ENCODE peak calls at places on chromosomes 4 and X, in five cellular contexts. Y is WERI-Rb-1, K is right atrium auricular region, O is astrocyte, B is fibroblast of lung. Q is an unnamed sample.

GRCh38 chrX:110675866-110676265 is 119.8 kb downstream of the CHRDL1 start:
- DNase-seq in O (no peak), Y (no peak), B (no peak), K (no peak), Q (no peak)

GRCh38 chr4:130335417-130336194 is 1239.7 kb downstream of the C4orf33 start:
- DNase-seq in K (no peak), O (no peak), B (no peak), Y (no peak), Q (no peak)

GRCh38 chr4:142567620-142568451 is 278.3 kb downstream of the INPP4B start:
- DNase-seq in O (peak), Y (no peak), B (peak), K (no peak), Q (peak)

GRCh38 chr4:150573534-150573933 is 8.4 kb upstream of the MAB21L2 start:
- DNase-seq in B (peak), O (peak), Y (no peak), K (no peak), Q (no peak)

GRCh38 chr4:147843162-147843561 is 111.3 kb downstream of the ARHGAP10 start:
- DNase-seq in K (no peak), B (no peak), Y (peak), O (no peak), Q (peak)

GRCh38 chr4:52951016-52951415 is 88.9 kb downstream of the RASL11B start:
- DNase-seq in O (no peak), K (no peak), B (no peak), Y (no peak), Q (no peak)

GRCh38 chr4:107600993-107601392 is 119.0 kb downstream of the PAPSS1 start:
- DNase-seq in K (no peak), O (peak), Y (no peak), B (no peak), Q (no peak)

GRCh38 chr4:4332529-4332928 is 42.5 kb downstream of the ZBTB49 start:
- DNase-seq in K (no peak), B (no peak), O (no peak), Y (no peak), Q (peak)

GRCh38 chr4:44446801-44447562 is 1.6 kb downstream of the KCTD8 start:
- DNase-seq in B (no peak), Y (peak), K (no peak), O (no peak), Q (no peak)

GRCh38 chr4:185311113-185311888 is 84.4 kb downstream of the LRP2BP start:
- DNase-seq in Y (no peak), O (no peak), K (no peak), B (no peak), Q (peak)

GRCh38 chr4:1797298-1797860 is 4.3 kb downstream of the FGFR3 start:
- DNase-seq in Y (no peak), B (no peak), K (no peak), O (no peak), Q (no peak)

GRCh38 chr4:88728146-88728545 is 30.5 kb upstream of the NAP1L5 start:
- DNase-seq in B (no peak), O (no peak), K (peak), Y (no peak), Q (no peak)

GRCh38 chr4:12729384-12729783 is 754.8 kb downstream of the RAB28 start:
- DNase-seq in B (peak), O (peak), K (no peak), Y (no peak), Q (peak)

GRCh38 chrX:119399772-119400101 is 601 bp downstream of the SLC25A43 start:
- DNase-seq in B (peak), K (no peak), O (peak), Y (no peak), Q (no peak)

GRCh38 chr4:163755013-163755412 is 260.5 kb downstream of the TMA16 start:
- DNase-seq in B (peak), K (no peak), Y (peak), O (peak), Q (peak)

GRCh38 chr4:158411180-158411721 is 110.4 kb upstream of the RXFP1 start:
- DNase-seq in B (no peak), Y (no peak), O (no peak), K (no peak), Q (no peak)

GRCh38 chr4:80362578-80363181 is 27.1 kb downstream of the CFAP299 start:
- DNase-seq in K (no peak), O (peak), B (peak), Y (peak), Q (peak)

GRCh38 chrX:49291615-49292337 is 11.7 kb upstream of the GAGE10 start:
- DNase-seq in K (no peak), Y (peak), B (peak), O (peak), Q (peak)

GRCh38 chr4:112282860-112283667 is 2.6 kb downstream of the TIFA start:
- DNase-seq in B (no peak), O (no peak), Y (no peak), K (no peak), Q (no peak)

GRCh38 chr4:112280657-112281056 is 5.0 kb downstream of the TIFA start:
- DNase-seq in O (no peak), B (no peak), K (no peak), Y (no peak), Q (no peak)

GRCh38 chr4:112284662-112285411 is 867 bp downstream of the TIFA start:
- DNase-seq in B (peak), Y (peak), K (no peak), O (peak), Q (peak)

GRCh38 chr4:112287258-112287873 is 1.7 kb upstream of the TIFA start:
- DNase-seq in K (no peak), B (no peak), O (no peak), Y (no peak), Q (peak)

GRCh38 chr4:112284166-112284565 is 1.5 kb downstream of the TIFA start:
- DNase-seq in Y (peak), K (no peak), B (peak), O (no peak), Q (peak)
- H3K4me3 ChIP-seq in Y (peak), K (peak), B (peak), O (peak), Q (peak)

GRCh38 chrX:69093960-69094935 is 71.0 kb downstream of the PJA1 start:
- DNase-seq in B (peak), O (peak), K (no peak), Y (peak), Q (peak)
- TF ChIP-seq CTCF in B (peak), O (peak), K (peak), Y (peak), Q (peak)

GRCh38 chr4:84848432-84848831 is 118.1 kb downstream of the WDFY3 start:
- DNase-seq in O (no peak), B (no peak), K (no peak), Y (no peak), Q (no peak)
- H3K4me3 ChIP-seq in O (no peak), B (no peak), K (no peak), Y (no peak), Q (no peak)

DNA sequence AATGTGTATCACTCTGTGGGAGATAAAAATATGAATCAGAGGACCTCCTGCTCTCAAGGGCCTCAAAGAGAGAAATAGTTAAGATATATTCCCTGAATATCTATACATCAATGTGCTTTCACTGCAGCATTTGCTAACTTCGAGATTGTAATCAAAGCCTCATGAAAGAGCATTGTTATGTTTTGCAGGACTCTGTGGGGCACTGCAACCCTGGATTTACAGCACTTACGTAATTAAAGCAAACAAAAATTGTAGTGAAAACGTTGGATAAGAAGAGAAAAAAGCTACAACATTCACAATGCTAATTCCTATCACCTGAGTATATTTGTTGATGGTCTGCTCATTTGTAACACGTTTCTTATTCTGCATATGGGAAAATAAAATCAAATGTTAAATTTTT is 48.0 kb downstream of the ETNPPL start:
- DNase-seq in K (no peak), Y (no peak), B (no peak), O (no peak), Q (no peak)
- TF ChIP-seq CTCF in K (no peak), Y (no peak), B (no peak), O (no peak), Q (no peak)

DNA sequence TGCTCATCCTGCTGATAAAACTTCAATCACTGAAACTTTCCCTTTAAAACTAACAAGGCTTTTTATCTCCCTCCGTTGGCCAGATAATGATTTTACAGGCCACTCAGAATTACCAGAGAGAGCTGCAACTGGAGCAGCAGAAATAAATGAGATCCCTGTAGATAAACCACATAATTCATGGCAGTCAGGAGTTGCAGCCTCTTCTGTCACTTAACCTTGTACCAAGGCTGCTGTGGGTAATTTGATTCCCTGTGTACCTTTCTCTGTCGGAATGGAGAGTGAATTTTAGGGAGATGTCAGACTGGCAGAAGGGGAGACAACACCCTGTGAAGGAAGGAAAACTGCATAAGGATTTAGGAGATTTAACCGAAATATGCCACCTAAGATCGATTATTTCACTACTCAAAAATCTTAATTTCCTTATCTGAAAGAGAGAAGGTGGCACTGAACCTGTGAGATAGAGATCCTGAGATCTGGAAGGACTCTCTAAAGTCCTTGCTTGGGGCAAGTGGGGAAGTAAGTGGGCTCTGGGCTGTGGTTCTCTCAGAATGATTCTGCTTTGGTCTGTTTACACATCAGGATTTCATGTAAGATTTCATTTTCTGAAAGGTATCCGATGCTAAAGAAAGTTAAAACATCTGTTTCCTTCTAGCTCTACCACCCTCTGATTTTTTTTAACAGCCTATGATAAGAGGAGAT is 14.3 kb upstream of the TSPAN5 start:
- DNase-seq in K (no peak), Y (no peak), O (no peak), B (no peak), Q (no peak)
- H3K4me3 ChIP-seq in K (no peak), Y (no peak), O (no peak), B (no peak), Q (no peak)

DNA sequence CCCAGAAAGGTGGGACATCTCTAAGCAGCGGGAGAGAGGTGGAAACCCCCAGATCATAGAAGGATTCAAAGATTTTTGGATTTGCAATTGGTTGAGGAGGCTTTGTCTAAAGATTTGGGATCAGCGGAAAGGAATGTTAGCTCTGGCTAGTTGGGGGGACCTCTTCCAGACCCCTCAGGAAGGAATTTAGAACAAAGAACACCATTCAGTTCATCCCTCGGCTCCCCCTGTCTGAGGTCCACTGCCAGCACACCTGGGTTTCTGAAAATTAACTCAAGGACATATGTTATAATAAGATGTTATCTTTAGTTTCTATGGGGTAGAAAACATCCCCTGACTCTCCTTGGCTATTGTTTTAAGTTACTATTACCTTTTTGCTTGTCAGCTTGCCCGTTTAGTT is 163.6 kb downstream of the CEP135 start:
- DNase-seq in O (no peak), B (no peak), Y (no peak), K (no peak), Q (no peak)
- TF ChIP-seq CTCF in O (no peak), B (no peak), Y (peak), K (no peak), Q (no peak)

Q was measured in GM12865.